ENCODE peak calls at places on chromosomes 2 and 18, in seven cellular contexts. Z, F, T, B, V, I and E are unnamed samples.

GRCh38 chr18:13381907-13382682 is 163.5 kb downstream of the LDLRAD4 start:
- DNase-seq in T (peak; percentile 23), Z (no peak), F (peak; percentile 77), V (peak; percentile 66), I (peak; percentile 38), B (no peak), E (peak; percentile 75)

GRCh38 chr2:36197192-36197591 is 158.4 kb upstream of the CRIM1 start:
- DNase-seq in T (no peak), I (no peak), Z (no peak), F (no peak), V (no peak), B (no peak), E (no peak)

GRCh38 chr18:12283256-12283655 is 24.8 kb upstream of the TUBB6 start:
- DNase-seq in Z (no peak), V (no peak), T (peak; percentile 53), I (no peak), F (peak; percentile 54), B (peak; percentile 48), E (no peak)

GRCh38 chr2:101758001-101758400 is 60.5 kb downstream of the MAP4K4 start:
- DNase-seq in I (no peak), V (no peak), T (no peak), Z (no peak), B (no peak), F (no peak), E (no peak)

GRCh38 chr2:127078691-127079270 is 28.2 kb downstream of the BIN1 start:
- DNase-seq in Z (no peak), B (no peak), V (no peak), F (no peak), I (no peak), T (no peak), E (no peak)

GRCh38 chr2:44168684-44169154 is at the start of gene PPM1B:
- DNase-seq in F (no peak), I (no peak), T (peak; percentile 98), Z (peak; percentile 99), B (no peak), V (peak; percentile 99), E (peak; percentile 99)

GRCh38 chr2:216117566-216117965 is 8.4 kb downstream of the XRCC5 start:
- DNase-seq in T (no peak), F (no peak), V (no peak), Z (no peak), B (no peak), I (no peak), E (no peak)

GRCh38 chr2:30157616-30158015 is 10.8 kb downstream of the YPEL5 start:
- DNase-seq in F (no peak), Z (no peak), T (no peak), I (no peak), V (no peak), B (no peak), E (no peak)

GRCh38 chr18:72772916-72773315 is 94.9 kb downstream of the NETO1 start:
- DNase-seq in T (no peak), Z (no peak), V (no peak), F (no peak), I (no peak), B (no peak), E (no peak)

GRCh38 chr2:46187112-46187618 is 110.0 kb upstream of the EPAS1 start:
- DNase-seq in B (no peak), T (no peak), F (no peak), V (peak; percentile 38), Z (no peak), I (no peak), E (no peak)

GRCh38 chr18:3479978-3480377 is 30.0 kb downstream of the TGIF1 start:
- DNase-seq in T (no peak), B (no peak), F (no peak), Z (no peak), V (peak; percentile 24), I (no peak), E (no peak)

GRCh38 chr18:3482258-3482657 is 32.3 kb downstream of the TGIF1 start:
- DNase-seq in Z (no peak), F (no peak), I (no peak), V (no peak), B (no peak), T (no peak), E (no peak)

GRCh38 chr18:3480827-3481226 is 30.9 kb downstream of the TGIF1 start:
- DNase-seq in I (no peak), T (no peak), V (no peak), B (no peak), Z (no peak), F (no peak), E (no peak)

GRCh38 chr18:3478262-3478978 is 28.4 kb downstream of the TGIF1 start:
- DNase-seq in T (no peak), Z (no peak), F (no peak), B (no peak), V (no peak), I (no peak), E (no peak)

GRCh38 chr18:3481696-3482210 is 31.8 kb downstream of the TGIF1 start:
- DNase-seq in I (no peak), Z (no peak), B (peak; percentile 62), F (no peak), V (peak; percentile 35), T (peak; percentile 39), E (no peak)
- TF ChIP-seq CTCF in I (peak; percentile 18), Z (peak; percentile 53), B (peak; percentile 69), F (peak; percentile 79), V (peak; percentile 30), T (peak; percentile 43), E (peak; percentile 73)

GRCh38 chr2:23293063-23293462 is 91.9 kb upstream of the KLHL29 start:
- DNase-seq in T (no peak), I (no peak), B (no peak), Z (no peak), V (no peak), F (peak; percentile 18), E (no peak)

GRCh38 chr2:23291274-23291673 is 93.7 kb upstream of the KLHL29 start:
- DNase-seq in T (no peak), V (no peak), F (no peak), B (no peak), I (no peak), Z (no peak), E (no peak)

GRCh38 chr2:23292024-23292423 is 93.0 kb upstream of the KLHL29 start:
- DNase-seq in I (no peak), V (no peak), T (no peak), Z (no peak), B (no peak), F (no peak), E (no peak)

GRCh38 chr2:23293756-23294155 is 91.2 kb upstream of the KLHL29 start:
- DNase-seq in V (no peak), T (no peak), I (no peak), Z (no peak), F (no peak), B (no peak), E (no peak)

DNA sequence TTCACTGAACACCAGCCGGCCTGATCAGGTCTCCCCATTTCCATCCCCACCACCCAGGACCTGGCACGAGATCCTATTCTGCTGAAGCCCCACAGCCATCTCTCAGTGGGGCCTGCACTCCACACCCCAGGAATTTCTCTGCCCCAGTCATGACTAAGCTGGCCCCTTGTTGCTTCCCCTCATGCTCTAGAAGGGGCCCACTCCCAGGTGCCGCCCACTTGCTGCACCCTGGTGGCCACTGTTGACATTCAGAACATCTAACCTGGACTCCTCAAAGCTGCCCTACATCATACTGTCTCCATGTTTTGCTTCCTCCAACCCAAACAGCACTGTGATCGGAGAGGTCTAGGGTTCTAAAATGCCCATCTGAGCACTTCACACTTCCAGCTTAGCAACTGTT is 90.7 kb upstream of the KLHL29 start:
- DNase-seq in I (no peak), F (no peak), B (no peak), T (no peak), V (no peak), Z (no peak), E (no peak)
- TF ChIP-seq CTCF in I (no peak), F (no peak), B (no peak), T (no peak), V (no peak), Z (no peak), E (no peak)

GRCh38 chr2:190188289-190188688 is 125.8 kb upstream of the MSTN start:
- DNase-seq in T (no peak), Z (no peak), B (no peak), I (no peak), V (no peak), F (no peak), E (no peak)
- TF ChIP-seq CTCF in T (no peak), Z (no peak), B (no peak), I (no peak), V (no peak), F (no peak), E (no peak)

GRCh38 chr2:200264631-200265030 is 41.9 kb upstream of the SPATS2L start:
- DNase-seq in F (no peak), B (no peak), I (no peak), V (no peak), Z (no peak), T (no peak), E (no peak)
- TF ChIP-seq CTCF in F (no peak), B (no peak), I (no peak), V (no peak), Z (no peak), T (no peak), E (no peak)

GRCh38 chr18:389658-390357 is 110.7 kb downstream of the COLEC12 start:
- DNase-seq in F (no peak), T (peak; percentile 12), V (no peak), B (no peak), I (no peak), Z (no peak), E (no peak)
- TF ChIP-seq CTCF in F (peak; percentile 63), T (no peak), V (no peak), B (no peak), I (no peak), Z (no peak), E (peak; percentile 43)

GRCh38 chr2:74199275-74199701 is 873 bp downstream of the MTHFD2 start:
- DNase-seq in T (no peak), V (no peak), B (no peak), F (peak; percentile 11), I (no peak), Z (no peak), E (no peak)
- TF ChIP-seq CTCF in T (no peak), V (no peak), B (no peak), F (no peak), I (no peak), Z (no peak), E (no peak)

GRCh38 chr2:179438653-179439052 is 174.0 kb upstream of the SESTD1 start:
- DNase-seq in I (no peak), B (no peak), T (no peak), Z (no peak), F (no peak), V (no peak), E (no peak)
- TF ChIP-seq CTCF in I (no peak), B (no peak), T (no peak), Z (no peak), F (no peak), V (no peak), E (no peak)

GRCh38 chr18:55781481-55781957 is 193.5 kb upstream of the TCF4 start:
- DNase-seq in T (peak; percentile 63), Z (peak; percentile 61), F (peak; percentile 75), B (peak; percentile 72), I (no peak), V (peak; percentile 10), E (no peak)
- TF ChIP-seq CTCF in T (peak; percentile 68), Z (peak; percentile 85), F (peak; percentile 92), B (peak; percentile 80), I (peak; percentile 37), V (peak; percentile 43), E (peak; percentile 87)

DNA sequence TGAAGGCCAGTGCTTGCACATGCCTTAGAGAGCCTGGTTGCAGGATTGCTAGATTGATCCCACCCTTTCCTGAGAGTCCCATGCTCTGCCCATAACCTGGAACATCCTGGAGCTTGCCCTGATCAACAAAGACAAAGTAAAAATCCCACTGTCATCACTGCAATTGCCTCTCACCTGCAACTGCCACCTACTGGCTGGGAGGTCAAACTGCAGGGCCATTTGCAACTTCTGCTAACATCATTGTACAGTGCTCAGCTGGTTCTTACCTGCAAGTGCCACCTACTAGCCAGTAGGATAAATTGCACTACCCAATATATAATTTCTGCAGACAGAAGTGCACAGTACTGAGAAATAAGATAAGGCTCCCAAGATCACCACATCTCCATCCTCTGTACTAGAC is 947.5 kb downstream of the CPS1 start:
- DNase-seq in B (no peak), V (no peak), Z (no peak), I (no peak), F (no peak), T (no peak), E (no peak)
- TF ChIP-seq CTCF in B (peak; percentile 31), V (no peak), Z (no peak), I (no peak), F (peak; percentile 31), T (peak; percentile 42), E (peak; percentile 16)